ENCODE peak calls at places on chromosomes 7 and 10, in ten cellular contexts. One of them, this sample, is unnamed.

GRCh38 chr7:18580945-18581344 is 85.4 kb downstream of the HDAC9 start:
- DNase-seq in psoas muscle: no peak
- DNase-seq in breast epithelium: no peak
- DNase-seq in choroid plexus epithelial cell: no peak
- DNase-seq in PC-9: no peak
- DNase-seq in fibroblast of lung: no peak
- DNase-seq in kidney: no peak
- DNase-seq in fibroblast of pulmonary artery: no peak
- DNase-seq in fibroblast of the aortic adventitia: no peak
- DNase-seq in IMR-90: no peak
- DNase-seq in this sample: no peak

GRCh38 chr10:97331304-97331703 is 3.2 kb downstream of the FRAT2 start:
- DNase-seq in kidney: peak
- DNase-seq in choroid plexus epithelial cell: no peak
- DNase-seq in fibroblast of lung: no peak
- DNase-seq in PC-9: no peak
- DNase-seq in psoas muscle: no peak
- DNase-seq in breast epithelium: no peak
- DNase-seq in IMR-90: no peak
- DNase-seq in fibroblast of the aortic adventitia: no peak
- DNase-seq in fibroblast of pulmonary artery: no peak
- DNase-seq in this sample: no peak

GRCh38 chr7:30864146-30864545 is 47.5 kb upstream of the AQP1 start:
- DNase-seq in psoas muscle: no peak
- DNase-seq in breast epithelium: no peak
- DNase-seq in fibroblast of lung: no peak
- DNase-seq in fibroblast of pulmonary artery: no peak
- DNase-seq in choroid plexus epithelial cell: no peak
- DNase-seq in PC-9: no peak
- DNase-seq in IMR-90: no peak
- DNase-seq in fibroblast of the aortic adventitia: no peak
- DNase-seq in kidney: no peak
- DNase-seq in this sample: no peak

GRCh38 chr10:104546756-104547155 is 94.3 kb upstream of the SORCS3 start:
- DNase-seq in fibroblast of the aortic adventitia: no peak
- DNase-seq in PC-9: no peak
- DNase-seq in fibroblast of lung: no peak
- DNase-seq in IMR-90: no peak
- DNase-seq in choroid plexus epithelial cell: no peak
- DNase-seq in breast epithelium: no peak
- DNase-seq in psoas muscle: no peak
- DNase-seq in fibroblast of pulmonary artery: no peak
- DNase-seq in kidney: no peak
- DNase-seq in this sample: no peak

GRCh38 chr10:93438796-93439253 is 43.3 kb downstream of the MYOF start:
- DNase-seq in psoas muscle: no peak
- DNase-seq in PC-9: peak
- DNase-seq in fibroblast of pulmonary artery: peak
- DNase-seq in choroid plexus epithelial cell: peak
- DNase-seq in IMR-90: no peak
- DNase-seq in fibroblast of the aortic adventitia: no peak
- DNase-seq in kidney: peak
- DNase-seq in breast epithelium: peak
- DNase-seq in fibroblast of lung: no peak
- DNase-seq in this sample: peak

GRCh38 chr10:27252267-27253000 is 11.8 kb upstream of the ACBD5 start:
- DNase-seq in fibroblast of pulmonary artery: peak
- DNase-seq in fibroblast of lung: peak
- DNase-seq in fibroblast of the aortic adventitia: peak
- DNase-seq in kidney: peak
- DNase-seq in psoas muscle: peak
- DNase-seq in choroid plexus epithelial cell: peak
- DNase-seq in breast epithelium: peak
- DNase-seq in IMR-90: peak
- DNase-seq in PC-9: peak
- DNase-seq in this sample: peak

GRCh38 chr7:508461-509170 is 11.0 kb downstream of the PDGFA start:
- DNase-seq in choroid plexus epithelial cell: no peak
- DNase-seq in psoas muscle: peak
- DNase-seq in IMR-90: no peak
- DNase-seq in PC-9: no peak
- DNase-seq in fibroblast of the aortic adventitia: no peak
- DNase-seq in fibroblast of lung: no peak
- DNase-seq in breast epithelium: no peak
- DNase-seq in kidney: peak
- DNase-seq in fibroblast of pulmonary artery: no peak
- DNase-seq in this sample: no peak

GRCh38 chr10:1572519-1573333 is 164.6 kb downstream of the ADARB2 start:
- DNase-seq in PC-9: no peak
- DNase-seq in choroid plexus epithelial cell: no peak
- DNase-seq in fibroblast of lung: no peak
- DNase-seq in kidney: peak
- DNase-seq in breast epithelium: no peak
- DNase-seq in fibroblast of pulmonary artery: no peak
- DNase-seq in psoas muscle: no peak
- DNase-seq in fibroblast of the aortic adventitia: no peak
- DNase-seq in IMR-90: no peak
- DNase-seq in this sample: no peak

GRCh38 chr10:130481076-130481930 is 345.1 kb downstream of the GLRX3 start:
- DNase-seq in PC-9: no peak
- DNase-seq in IMR-90: no peak
- DNase-seq in fibroblast of lung: no peak
- DNase-seq in choroid plexus epithelial cell: no peak
- DNase-seq in kidney: no peak
- DNase-seq in psoas muscle: no peak
- DNase-seq in fibroblast of pulmonary artery: no peak
- DNase-seq in breast epithelium: peak
- DNase-seq in fibroblast of the aortic adventitia: no peak
- DNase-seq in this sample: no peak

GRCh38 chr10:112120491-112120890 is 63.1 kb downstream of the GPAM start:
- DNase-seq in fibroblast of pulmonary artery: no peak
- DNase-seq in fibroblast of the aortic adventitia: no peak
- DNase-seq in PC-9: no peak
- DNase-seq in psoas muscle: no peak
- DNase-seq in IMR-90: no peak
- DNase-seq in kidney: no peak
- DNase-seq in breast epithelium: no peak
- DNase-seq in choroid plexus epithelial cell: no peak
- DNase-seq in fibroblast of lung: no peak
- DNase-seq in this sample: no peak

DNA sequence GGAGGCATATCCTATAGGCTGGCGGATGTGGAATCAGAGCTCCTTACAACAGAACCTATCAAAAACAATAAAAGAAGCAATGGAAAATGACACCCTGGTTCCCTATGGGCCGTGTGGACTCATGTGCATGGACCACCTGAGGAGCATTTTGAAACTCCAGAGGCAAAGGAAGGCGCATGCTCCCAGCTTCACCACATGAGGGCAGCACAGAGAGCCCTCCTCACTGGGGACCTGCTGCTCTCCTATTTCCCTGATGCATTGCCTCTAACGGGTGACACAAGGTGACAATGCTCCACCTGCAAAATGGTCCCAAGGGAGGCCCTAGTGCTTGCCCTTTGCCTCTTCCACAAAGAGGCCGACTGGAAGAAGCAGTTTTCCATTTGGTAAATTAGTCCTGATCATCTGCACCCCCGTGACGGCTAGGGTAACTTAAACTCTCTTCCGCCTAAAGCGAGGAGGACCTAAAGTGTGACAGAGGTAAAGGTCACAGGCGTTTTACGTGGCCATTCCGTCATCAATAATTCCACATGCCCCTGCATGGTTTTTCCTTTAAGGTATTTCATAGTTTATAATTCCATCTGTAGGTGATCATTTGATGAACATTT is 67.7 kb downstream of the GPAM start:
- DNase-seq in breast epithelium: no peak
- DNase-seq in fibroblast of lung: peak
- DNase-seq in fibroblast of the aortic adventitia: peak
- DNase-seq in IMR-90: peak
- DNase-seq in choroid plexus epithelial cell: peak
- DNase-seq in psoas muscle: no peak
- DNase-seq in fibroblast of pulmonary artery: peak
- DNase-seq in PC-9: peak
- DNase-seq in kidney: no peak
- DNase-seq in this sample: peak
- TF ChIP-seq CTCF in breast epithelium: no peak
- TF ChIP-seq CTCF in fibroblast of lung: peak
- TF ChIP-seq CTCF in fibroblast of the aortic adventitia: peak
- TF ChIP-seq CTCF in IMR-90: peak
- TF ChIP-seq CTCF in choroid plexus epithelial cell: peak
- TF ChIP-seq CTCF in psoas muscle: peak
- TF ChIP-seq CTCF in fibroblast of pulmonary artery: peak
- TF ChIP-seq CTCF in PC-9: peak
- TF ChIP-seq CTCF in kidney: peak
- TF ChIP-seq CTCF in this sample: peak

GRCh38 chr10:10209152-10209551 is 808.5 kb upstream of the CELF2 start:
- DNase-seq in choroid plexus epithelial cell: peak
- DNase-seq in fibroblast of the aortic adventitia: peak
- DNase-seq in kidney: no peak
- DNase-seq in fibroblast of pulmonary artery: peak
- DNase-seq in psoas muscle: no peak
- DNase-seq in IMR-90: peak
- DNase-seq in PC-9: no peak
- DNase-seq in fibroblast of lung: peak
- DNase-seq in breast epithelium: no peak
- DNase-seq in this sample: peak
- H3K4me3 ChIP-seq in choroid plexus epithelial cell: no peak
- H3K4me3 ChIP-seq in fibroblast of the aortic adventitia: no peak
- H3K4me3 ChIP-seq in kidney: no peak
- H3K4me3 ChIP-seq in fibroblast of pulmonary artery: no peak
- H3K4me3 ChIP-seq in psoas muscle: no peak
- H3K4me3 ChIP-seq in IMR-90: no peak
- H3K4me3 ChIP-seq in PC-9: no peak
- H3K4me3 ChIP-seq in fibroblast of lung: no peak
- H3K4me3 ChIP-seq in breast epithelium: no peak
- H3K4me3 ChIP-seq in this sample: no peak

GRCh38 chr7:107059468-107059867 is 15.0 kb downstream of the PRKAR2B start:
- DNase-seq in psoas muscle: no peak
- DNase-seq in fibroblast of pulmonary artery: no peak
- DNase-seq in fibroblast of lung: no peak
- DNase-seq in kidney: no peak
- DNase-seq in fibroblast of the aortic adventitia: no peak
- DNase-seq in IMR-90: no peak
- DNase-seq in PC-9: no peak
- DNase-seq in choroid plexus epithelial cell: no peak
- DNase-seq in breast epithelium: no peak
- DNase-seq in this sample: no peak

GRCh38 chr7:107063245-107064120 is 19.0 kb downstream of the PRKAR2B start:
- DNase-seq in fibroblast of pulmonary artery: no peak
- DNase-seq in PC-9: no peak
- DNase-seq in fibroblast of the aortic adventitia: no peak
- DNase-seq in breast epithelium: no peak
- DNase-seq in fibroblast of lung: no peak
- DNase-seq in IMR-90: no peak
- DNase-seq in choroid plexus epithelial cell: no peak
- DNase-seq in psoas muscle: no peak
- DNase-seq in kidney: no peak
- DNase-seq in this sample: no peak

GRCh38 chr7:107068156-107068555 is 23.7 kb downstream of the PRKAR2B start:
- DNase-seq in fibroblast of pulmonary artery: no peak
- DNase-seq in kidney: no peak
- DNase-seq in breast epithelium: no peak
- DNase-seq in IMR-90: no peak
- DNase-seq in psoas muscle: no peak
- DNase-seq in fibroblast of the aortic adventitia: no peak
- DNase-seq in fibroblast of lung: no peak
- DNase-seq in PC-9: no peak
- DNase-seq in choroid plexus epithelial cell: peak
- DNase-seq in this sample: no peak

GRCh38 chr7:107065929-107066247 is 21.4 kb downstream of the PRKAR2B start:
- DNase-seq in choroid plexus epithelial cell: no peak
- DNase-seq in fibroblast of the aortic adventitia: no peak
- DNase-seq in PC-9: no peak
- DNase-seq in kidney: no peak
- DNase-seq in fibroblast of pulmonary artery: no peak
- DNase-seq in IMR-90: no peak
- DNase-seq in psoas muscle: no peak
- DNase-seq in breast epithelium: no peak
- DNase-seq in fibroblast of lung: no peak
- DNase-seq in this sample: no peak

GRCh38 chr7:107064255-107064654 is 19.8 kb downstream of the PRKAR2B start:
- DNase-seq in fibroblast of lung: no peak
- DNase-seq in fibroblast of pulmonary artery: no peak
- DNase-seq in kidney: no peak
- DNase-seq in choroid plexus epithelial cell: no peak
- DNase-seq in PC-9: no peak
- DNase-seq in breast epithelium: no peak
- DNase-seq in psoas muscle: no peak
- DNase-seq in fibroblast of the aortic adventitia: no peak
- DNase-seq in IMR-90: no peak
- DNase-seq in this sample: no peak
- TF ChIP-seq CTCF in fibroblast of lung: no peak
- TF ChIP-seq CTCF in fibroblast of pulmonary artery: no peak
- TF ChIP-seq CTCF in kidney: no peak
- TF ChIP-seq CTCF in choroid plexus epithelial cell: no peak
- TF ChIP-seq CTCF in PC-9: no peak
- TF ChIP-seq CTCF in breast epithelium: no peak
- TF ChIP-seq CTCF in psoas muscle: no peak
- TF ChIP-seq CTCF in fibroblast of the aortic adventitia: no peak
- TF ChIP-seq CTCF in IMR-90: no peak
- TF ChIP-seq CTCF in this sample: no peak

GRCh38 chr7:132755538-132756481 is 179.5 kb upstream of the PLXNA4 start:
- DNase-seq in fibroblast of the aortic adventitia: no peak
- DNase-seq in fibroblast of lung: no peak
- DNase-seq in breast epithelium: no peak
- DNase-seq in PC-9: no peak
- DNase-seq in fibroblast of pulmonary artery: no peak
- DNase-seq in psoas muscle: no peak
- DNase-seq in choroid plexus epithelial cell: no peak
- DNase-seq in kidney: no peak
- DNase-seq in IMR-90: no peak
- DNase-seq in this sample: no peak

GRCh38 chr7:132750530-132751281 is 174.4 kb upstream of the PLXNA4 start:
- DNase-seq in breast epithelium: no peak
- DNase-seq in fibroblast of lung: peak
- DNase-seq in psoas muscle: no peak
- DNase-seq in IMR-90: peak
- DNase-seq in fibroblast of pulmonary artery: no peak
- DNase-seq in kidney: no peak
- DNase-seq in fibroblast of the aortic adventitia: no peak
- DNase-seq in choroid plexus epithelial cell: peak
- DNase-seq in PC-9: no peak
- DNase-seq in this sample: no peak

GRCh38 chr7:132752431-132752830 is 176.2 kb upstream of the PLXNA4 start:
- DNase-seq in IMR-90: no peak
- DNase-seq in breast epithelium: no peak
- DNase-seq in choroid plexus epithelial cell: no peak
- DNase-seq in kidney: no peak
- DNase-seq in fibroblast of the aortic adventitia: no peak
- DNase-seq in fibroblast of lung: no peak
- DNase-seq in fibroblast of pulmonary artery: no peak
- DNase-seq in psoas muscle: no peak
- DNase-seq in PC-9: no peak
- DNase-seq in this sample: no peak

GRCh38 chr7:132750056-132750455 is 173.8 kb upstream of the PLXNA4 start:
- DNase-seq in fibroblast of lung: no peak
- DNase-seq in choroid plexus epithelial cell: no peak
- DNase-seq in IMR-90: no peak
- DNase-seq in kidney: no peak
- DNase-seq in breast epithelium: no peak
- DNase-seq in psoas muscle: no peak
- DNase-seq in PC-9: no peak
- DNase-seq in fibroblast of pulmonary artery: no peak
- DNase-seq in fibroblast of the aortic adventitia: no peak
- DNase-seq in this sample: no peak

GRCh38 chr7:132751282-132751647 is 175.0 kb upstream of the PLXNA4 start:
- DNase-seq in fibroblast of pulmonary artery: no peak
- DNase-seq in PC-9: no peak
- DNase-seq in IMR-90: no peak
- DNase-seq in choroid plexus epithelial cell: no peak
- DNase-seq in fibroblast of lung: no peak
- DNase-seq in fibroblast of the aortic adventitia: no peak
- DNase-seq in kidney: no peak
- DNase-seq in breast epithelium: no peak
- DNase-seq in psoas muscle: no peak
- DNase-seq in this sample: no peak
- H3K4me3 ChIP-seq in fibroblast of pulmonary artery: no peak
- H3K4me3 ChIP-seq in PC-9: no peak
- H3K4me3 ChIP-seq in IMR-90: no peak
- H3K4me3 ChIP-seq in choroid plexus epithelial cell: no peak
- H3K4me3 ChIP-seq in fibroblast of lung: no peak
- H3K4me3 ChIP-seq in fibroblast of the aortic adventitia: no peak
- H3K4me3 ChIP-seq in kidney: no peak
- H3K4me3 ChIP-seq in breast epithelium: no peak
- H3K4me3 ChIP-seq in psoas muscle: no peak
- H3K4me3 ChIP-seq in this sample: no peak